ENCODE peak calls at places on chromosome 5, in four cellular contexts. L is IMR-90, C is PC-3, P is fibroblast of lung. G is an unnamed sample.

GRCh38 chr5:157913575-157913974 is 54.6 kb upstream of the CLINT1 start:
- DNase-seq in L (no peak), C (no peak), P (no peak), G (no peak)

GRCh38 chr5:159091051-159091450 is 8.7 kb downstream of the EBF1 start:
- DNase-seq in L (no peak), C (no peak), P (no peak), G (no peak)

GRCh38 chr5:7094626-7095025 is 301.3 kb upstream of the ADCY2 start:
- DNase-seq in L (no peak), C (peak; percentile 49), P (no peak), G (no peak)

GRCh38 chr5:132215329-132215728 is 12.3 kb downstream of the P4HA2 start:
- DNase-seq in L (peak; percentile 98), C (peak; percentile 88), P (peak; percentile 97), G (peak; percentile 73)

GRCh38 chr5:130836729-130837660 is 328.1 kb downstream of the HINT1 start:
- DNase-seq in L (no peak), C (peak; percentile 54), P (no peak), G (no peak)

GRCh38 chr5:26649000-26649399 is 389.4 kb downstream of the CDH9 start:
- DNase-seq in L (no peak), C (peak; percentile 21), P (no peak), G (no peak)

GRCh38 chr5:149605998-149606721 is 24.9 kb downstream of the ARHGEF37 start:
- DNase-seq in L (peak; percentile 82), C (peak; percentile 100), P (peak; percentile 87), G (peak; percentile 94)

GRCh38 chr5:65355301-65355700 is 126.4 kb downstream of the ADAMTS6 start:
- DNase-seq in L (peak; percentile 4), C (no peak), P (no peak), G (no peak)

GRCh38 chr5:93274291-93274690 is 306.7 kb downstream of the NR2F1-AS1 start:
- DNase-seq in L (peak; percentile 73), C (peak; percentile 27), P (no peak), G (no peak)

GRCh38 chr5:133819977-133820471 is 148.4 kb downstream of the C5orf15 start:
- DNase-seq in L (no peak), C (no peak), P (peak; percentile 6), G (no peak)

GRCh38 chr5:120366047-120366446 is 98.1 kb upstream of the PRR16 start:
- DNase-seq in L (peak; percentile 72), C (no peak), P (peak; percentile 61), G (no peak)

GRCh38 chr5:61232490-61232889 is 70.2 kb upstream of the SMIM15 start:
- DNase-seq in L (no peak), C (no peak), P (peak; percentile 12), G (no peak)

GRCh38 chr5:56816546-56817081 is 1.3 kb downstream of the MAP3K1 start:
- DNase-seq in L (peak; percentile 54), C (peak; percentile 53), P (peak; percentile 63), G (no peak)

GRCh38 chr5:110517396-110517795 is 209.1 kb downstream of the TMEM232 start:
- DNase-seq in L (no peak), C (no peak), P (no peak), G (no peak)

GRCh38 chr5:103891151-103891550 is 328.6 kb upstream of the NUDT12 start:
- DNase-seq in L (no peak), C (peak; percentile 12), P (peak; percentile 5), G (no peak)

GRCh38 chr5:133460172-133460758 is 152.1 kb downstream of the FSTL4 start:
- DNase-seq in L (no peak), C (peak; percentile 27), P (peak; percentile 2), G (no peak)

GRCh38 chr5:68467791-68468190 is 252.2 kb downstream of the PIK3R1 start:
- DNase-seq in L (no peak), C (no peak), P (no peak), G (no peak)

GRCh38 chr5:158797498-158797845 is 302.2 kb downstream of the EBF1 start:
- DNase-seq in L (no peak), C (no peak), P (no peak), G (no peak)

GRCh38 chr5:100794218-100794617 is 108.9 kb downstream of the ST8SIA4 start:
- DNase-seq in L (no peak), C (no peak), P (no peak), G (no peak)

GRCh38 chr5:88761269-88761880 is 121.6 kb downstream of the MEF2C start:
- DNase-seq in L (peak; percentile 51), C (peak; percentile 45), P (peak; percentile 46), G (no peak)

GRCh38 chr5:16626696-16627264 is 10.0 kb upstream of the RETREG1 start:
- DNase-seq in L (no peak), C (no peak), P (no peak), G (no peak)

GRCh38 chr5:107874810-107875209 is 204.1 kb upstream of the EFNA5 start:
- DNase-seq in L (peak; percentile 52), C (peak; percentile 54), P (peak; percentile 34), G (no peak)

GRCh38 chr5:175422058-175422457 is 21.9 kb downstream of the DRD1 start:
- DNase-seq in L (no peak), C (no peak), P (no peak), G (no peak)

GRCh38 chr5:175418252-175418651 is 25.7 kb downstream of the DRD1 start:
- DNase-seq in L (no peak), C (peak; percentile 69), P (peak; percentile 4), G (no peak)

GRCh38 chr5:175417384-175417783 is 26.6 kb downstream of the DRD1 start:
- DNase-seq in L (no peak), C (no peak), P (no peak), G (no peak)

GRCh38 chr5:175415303-175415702 is 28.7 kb downstream of the DRD1 start:
- DNase-seq in L (no peak), C (no peak), P (no peak), G (no peak)

GRCh38 chr5:175420383-175420782 is 23.6 kb downstream of the DRD1 start:
- DNase-seq in L (no peak), C (no peak), P (no peak), G (no peak)
- H3K9ac ChIP-seq in L (no peak overlapping the region), C (no peak overlapping the region), P (no peak overlapping the region), G (no peak overlapping the region)

GRCh38 chr5:72294473-72294872 is 25.6 kb downstream of the MRPS27 start:
- DNase-seq in L (no peak), C (no peak), P (no peak), G (no peak)

GRCh38 chr5:72292411-72292810 is 27.6 kb downstream of the MRPS27 start:
- DNase-seq in L (no peak), C (no peak), P (no peak), G (no peak)

GRCh38 chr5:72293495-72294055 is 26.5 kb downstream of the MRPS27 start:
- DNase-seq in L (no peak), C (no peak), P (peak; percentile 36), G (no peak)

GRCh38 chr5:72296251-72296650 is 23.8 kb downstream of the MRPS27 start:
- DNase-seq in L (no peak), C (no peak), P (no peak), G (no peak)

DNA sequence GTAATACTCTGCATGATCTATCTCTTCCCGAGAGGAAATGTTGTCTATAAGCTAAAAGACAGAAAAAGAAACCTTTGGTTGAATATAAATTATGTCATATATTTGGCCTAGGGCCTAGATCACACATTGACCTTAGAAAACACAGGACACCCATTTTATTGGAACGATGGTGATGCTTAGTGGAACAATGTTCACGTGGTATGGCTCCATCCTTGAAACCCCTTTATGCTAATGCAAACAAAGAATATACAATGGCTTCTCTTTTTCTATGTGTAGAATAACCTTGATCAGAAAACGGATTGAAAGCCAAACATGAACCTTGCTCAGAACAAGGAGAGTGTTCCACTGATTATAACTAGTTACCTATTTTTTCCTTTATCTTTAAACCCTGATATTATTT is 24.5 kb downstream of the MRPS27 start:
- DNase-seq in L (no peak), C (no peak), P (no peak), G (no peak)
- H3K4me2 ChIP-seq in L (no peak overlapping the region), C (no peak overlapping the region), P (no peak overlapping the region), G (no peak overlapping the region)

GRCh38 chr5:10591946-10592345 is 28.1 kb downstream of the ANKRD33B start:
- DNase-seq in L (no peak), C (peak; percentile 30), P (no peak), G (no peak)
- H3K9ac ChIP-seq in L (no peak overlapping the region), C (no peak overlapping the region), P (no peak overlapping the region), G (no peak overlapping the region)

DNA sequence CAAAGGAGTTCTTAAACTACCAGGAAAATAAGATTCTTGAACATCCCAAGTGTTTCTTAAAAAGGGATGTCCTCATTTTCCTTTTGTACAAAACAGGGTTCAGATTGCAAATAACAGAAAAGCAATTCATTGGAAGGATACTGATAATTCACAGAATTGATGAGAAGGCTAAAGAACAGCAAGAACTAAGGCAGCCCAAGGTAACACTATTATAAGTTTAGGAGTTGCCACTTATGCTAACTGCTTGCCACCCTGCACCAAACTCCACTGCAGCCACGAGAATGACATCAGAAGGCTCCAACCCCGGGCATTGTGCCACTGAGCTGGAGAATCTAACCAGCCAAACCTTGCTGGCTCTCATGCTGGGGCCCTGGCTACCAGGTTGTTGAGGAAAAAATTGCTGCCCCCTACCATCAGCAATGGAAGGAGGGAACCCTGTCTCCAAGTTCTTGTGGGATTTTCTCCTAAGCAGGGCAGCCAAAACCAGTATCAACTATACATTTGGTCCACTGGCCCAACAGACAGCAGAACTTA is 123.4 kb downstream of the ARL15 start:
- DNase-seq in L (no peak), C (no peak), P (no peak), G (no peak)
- H3K4me2 ChIP-seq in L (no peak overlapping the region), C (no peak overlapping the region), P (no peak overlapping the region), G (no peak overlapping the region)

DNA sequence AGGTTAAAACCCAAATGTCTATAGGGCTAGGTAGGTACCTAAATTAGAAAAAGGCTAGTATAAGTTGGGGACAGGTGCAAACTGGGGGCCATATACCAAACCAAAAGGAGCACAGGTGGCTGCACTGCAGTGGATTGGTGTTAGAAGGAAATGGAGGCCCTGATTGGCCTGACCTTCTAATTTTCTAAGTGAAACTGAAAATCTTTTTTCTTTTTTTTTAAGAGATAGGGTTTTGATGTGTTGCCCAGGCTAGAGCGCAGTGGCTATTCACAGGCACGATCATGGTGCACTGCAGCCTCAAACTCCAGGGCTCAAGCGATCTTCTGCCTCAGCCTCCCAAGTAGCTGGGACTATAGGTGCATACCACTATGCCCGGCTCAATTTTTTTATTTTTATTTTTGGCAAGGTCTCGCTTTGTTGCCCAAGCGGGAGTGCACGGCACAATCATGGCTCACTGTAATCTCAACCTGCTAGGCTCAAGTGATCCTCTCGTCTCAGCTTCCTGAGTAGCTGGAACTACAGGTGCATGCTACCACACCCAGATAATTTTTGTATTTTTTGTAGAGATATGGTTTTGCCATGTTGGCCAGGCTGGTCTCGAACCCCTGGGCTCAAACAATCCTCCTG is 9.8 kb upstream of the CCDC69 start:
- DNase-seq in L (no peak), C (no peak), P (no peak), G (no peak)
- H3K9ac ChIP-seq in L (no peak overlapping the region), C (no peak overlapping the region), P (no peak overlapping the region), G (no peak overlapping the region)

GRCh38 chr5:72955143-72955767 is 586 bp upstream of the FCHO2 start:
- DNase-seq in L (no peak), C (no peak), P (no peak), G (no peak)
- H3K4me2 ChIP-seq in L (peak overlapping the region; percentile 93), C (peak overlapping the region; percentile 94), P (peak overlapping the region; percentile 87), G (peak overlapping the region; percentile 99)

GRCh38 chr5:136087961-136088871 is 44.4 kb upstream of the SMAD5 start:
- DNase-seq in L (peak; percentile 36), C (no peak), P (peak; percentile 47), G (no peak)
- H3K9ac ChIP-seq in L (no peak overlapping the region), C (no peak overlapping the region), P (no peak overlapping the region), G (no peak overlapping the region)